ENCODE peak calls at places on chromosomes 5 and 9, in four cellular contexts. One of them, this sample, is unnamed.

GRCh38 chr9:21812945-21813568 is 10.6 kb downstream of the MTAP start:
- DNase-seq in A549: no peak
- DNase-seq in Peyer's patch: peak
- DNase-seq in CD4-positive, CD25-positive, alpha-beta regulatory T cell: peak
- DNase-seq in this sample: peak

GRCh38 chr9:4640027-4640426 is 22.1 kb upstream of the PLPP6 start:
- DNase-seq in Peyer's patch: no peak
- DNase-seq in CD4-positive, CD25-positive, alpha-beta regulatory T cell: peak
- DNase-seq in A549: no peak
- DNase-seq in this sample: no peak

GRCh38 chr5:54883374-54884194 is 101.8 kb downstream of the ESM1 start:
- DNase-seq in CD4-positive, CD25-positive, alpha-beta regulatory T cell: no peak
- DNase-seq in A549: no peak
- DNase-seq in Peyer's patch: no peak
- DNase-seq in this sample: no peak

GRCh38 chr5:158174918-158175663 is 316.1 kb upstream of the CLINT1 start:
- DNase-seq in A549: peak
- DNase-seq in CD4-positive, CD25-positive, alpha-beta regulatory T cell: peak
- DNase-seq in Peyer's patch: peak
- DNase-seq in this sample: no peak

GRCh38 chr9:37311938-37312730 is 110.4 kb upstream of the GRHPR start:
- DNase-seq in A549: no peak
- DNase-seq in Peyer's patch: no peak
- DNase-seq in CD4-positive, CD25-positive, alpha-beta regulatory T cell: no peak
- DNase-seq in this sample: no peak

GRCh38 chr5:65981969-65982368 is 55.6 kb downstream of the ERBIN start:
- DNase-seq in CD4-positive, CD25-positive, alpha-beta regulatory T cell: no peak
- DNase-seq in A549: no peak
- DNase-seq in Peyer's patch: no peak
- DNase-seq in this sample: no peak

GRCh38 chr9:132160802-132161742 is 786 bp upstream of the NTNG2 start:
- DNase-seq in A549: peak
- DNase-seq in CD4-positive, CD25-positive, alpha-beta regulatory T cell: peak
- DNase-seq in Peyer's patch: peak
- DNase-seq in this sample: no peak

GRCh38 chr5:37792976-37793328 is 46.9 kb downstream of the GDNF start:
- DNase-seq in Peyer's patch: no peak
- DNase-seq in CD4-positive, CD25-positive, alpha-beta regulatory T cell: no peak
- DNase-seq in A549: no peak
- DNase-seq in this sample: no peak

GRCh38 chr9:7770102-7770501 is 29.5 kb downstream of the DMAC1 start:
- DNase-seq in CD4-positive, CD25-positive, alpha-beta regulatory T cell: no peak
- DNase-seq in A549: no peak
- DNase-seq in Peyer's patch: no peak
- DNase-seq in this sample: no peak

GRCh38 chr9:104923289-104923688 is 4.7 kb downstream of the ABCA1 start:
- DNase-seq in CD4-positive, CD25-positive, alpha-beta regulatory T cell: no peak
- DNase-seq in A549: no peak
- DNase-seq in Peyer's patch: no peak
- DNase-seq in this sample: no peak

GRCh38 chr5:150503977-150504620 is 3.8 kb upstream of the NDST1 start:
- DNase-seq in CD4-positive, CD25-positive, alpha-beta regulatory T cell: no peak
- DNase-seq in A549: no peak
- DNase-seq in Peyer's patch: no peak
- DNase-seq in this sample: no peak

GRCh38 chr9:4583001-4583400 is 79.1 kb upstream of the PLPP6 start:
- DNase-seq in A549: no peak
- DNase-seq in CD4-positive, CD25-positive, alpha-beta regulatory T cell: no peak
- DNase-seq in Peyer's patch: no peak
- DNase-seq in this sample: no peak

GRCh38 chr5:172412724-172413260 is 41.5 kb downstream of the SH3PXD2B start:
- DNase-seq in A549: no peak
- DNase-seq in CD4-positive, CD25-positive, alpha-beta regulatory T cell: no peak
- DNase-seq in Peyer's patch: peak
- DNase-seq in this sample: peak

GRCh38 chr5:123487298-123487697 is 24.7 kb upstream of the CSNK1G3 start:
- DNase-seq in Peyer's patch: no peak
- DNase-seq in CD4-positive, CD25-positive, alpha-beta regulatory T cell: no peak
- DNase-seq in A549: no peak
- DNase-seq in this sample: no peak

GRCh38 chr5:127088226-127088625 is 14.9 kb upstream of the C5orf63 start:
- DNase-seq in A549: peak
- DNase-seq in Peyer's patch: no peak
- DNase-seq in CD4-positive, CD25-positive, alpha-beta regulatory T cell: no peak
- DNase-seq in this sample: no peak

GRCh38 chr9:70392189-70392588 is 22.3 kb downstream of the KLF9 start:
- DNase-seq in A549: no peak
- DNase-seq in Peyer's patch: no peak
- DNase-seq in CD4-positive, CD25-positive, alpha-beta regulatory T cell: no peak
- DNase-seq in this sample: no peak

GRCh38 chr5:148765061-148765460 is 61.4 kb upstream of the ADRB2 start:
- DNase-seq in A549: no peak
- DNase-seq in CD4-positive, CD25-positive, alpha-beta regulatory T cell: no peak
- DNase-seq in Peyer's patch: no peak
- DNase-seq in this sample: no peak

GRCh38 chr9:33350310-33350709 is 52.1 kb downstream of the AQP7 start:
- DNase-seq in CD4-positive, CD25-positive, alpha-beta regulatory T cell: no peak
- DNase-seq in Peyer's patch: no peak
- DNase-seq in A549: peak
- DNase-seq in this sample: no peak

GRCh38 chr9:107007361-107007760 is 144.4 kb downstream of the ZNF462 start:
- DNase-seq in A549: no peak
- DNase-seq in CD4-positive, CD25-positive, alpha-beta regulatory T cell: no peak
- DNase-seq in Peyer's patch: no peak
- DNase-seq in this sample: no peak

GRCh38 chr5:175655411-175655810 is 2.5 kb upstream of the HRH2 start:
- DNase-seq in A549: no peak
- DNase-seq in CD4-positive, CD25-positive, alpha-beta regulatory T cell: no peak
- DNase-seq in Peyer's patch: no peak
- DNase-seq in this sample: no peak

GRCh38 chr5:104444656-104445055 is 882.1 kb upstream of the NUDT12 start:
- DNase-seq in CD4-positive, CD25-positive, alpha-beta regulatory T cell: no peak
- DNase-seq in Peyer's patch: no peak
- DNase-seq in A549: no peak
- DNase-seq in this sample: no peak
- H3K4me3 ChIP-seq in CD4-positive, CD25-positive, alpha-beta regulatory T cell: no peak
- H3K4me3 ChIP-seq in Peyer's patch: no peak
- H3K4me3 ChIP-seq in A549: no peak
- H3K4me3 ChIP-seq in this sample: no peak

GRCh38 chr5:112684737-112685136 is 52.9 kb upstream of the APC start:
- DNase-seq in Peyer's patch: no peak
- DNase-seq in CD4-positive, CD25-positive, alpha-beta regulatory T cell: no peak
- DNase-seq in A549: no peak
- DNase-seq in this sample: no peak

GRCh38 chr5:112684121-112684520 is 53.6 kb upstream of the APC start:
- DNase-seq in A549: no peak
- DNase-seq in Peyer's patch: no peak
- DNase-seq in CD4-positive, CD25-positive, alpha-beta regulatory T cell: no peak
- DNase-seq in this sample: no peak

GRCh38 chr5:112685386-112685785 is 52.3 kb upstream of the APC start:
- DNase-seq in Peyer's patch: no peak
- DNase-seq in CD4-positive, CD25-positive, alpha-beta regulatory T cell: no peak
- DNase-seq in A549: no peak
- DNase-seq in this sample: no peak

GRCh38 chr5:112682621-112683061 is 55.0 kb upstream of the APC start:
- DNase-seq in CD4-positive, CD25-positive, alpha-beta regulatory T cell: no peak
- DNase-seq in A549: no peak
- DNase-seq in Peyer's patch: no peak
- DNase-seq in this sample: no peak

GRCh38 chr5:112681481-112681908 is 56.2 kb upstream of the APC start:
- DNase-seq in Peyer's patch: no peak
- DNase-seq in A549: no peak
- DNase-seq in CD4-positive, CD25-positive, alpha-beta regulatory T cell: no peak
- DNase-seq in this sample: no peak
- H3K4me3 ChIP-seq in Peyer's patch: no peak
- H3K4me3 ChIP-seq in A549: no peak
- H3K4me3 ChIP-seq in CD4-positive, CD25-positive, alpha-beta regulatory T cell: no peak
- H3K4me3 ChIP-seq in this sample: no peak

GRCh38 chr5:32027717-32028321 is 146.3 kb downstream of the GOLPH3 start:
- DNase-seq in A549: peak
- DNase-seq in CD4-positive, CD25-positive, alpha-beta regulatory T cell: no peak
- DNase-seq in Peyer's patch: no peak
- DNase-seq in this sample: no peak
- H3K4me3 ChIP-seq in A549: no peak
- H3K4me3 ChIP-seq in CD4-positive, CD25-positive, alpha-beta regulatory T cell: no peak
- H3K4me3 ChIP-seq in Peyer's patch: no peak
- H3K4me3 ChIP-seq in this sample: no peak

GRCh38 chr5:109167586-109167985 is 242.2 kb downstream of the PJA2 start:
- DNase-seq in CD4-positive, CD25-positive, alpha-beta regulatory T cell: no peak
- DNase-seq in A549: no peak
- DNase-seq in Peyer's patch: no peak
- DNase-seq in this sample: no peak
- H3K4me3 ChIP-seq in CD4-positive, CD25-positive, alpha-beta regulatory T cell: no peak
- H3K4me3 ChIP-seq in A549: no peak
- H3K4me3 ChIP-seq in Peyer's patch: no peak
- H3K4me3 ChIP-seq in this sample: no peak

DNA sequence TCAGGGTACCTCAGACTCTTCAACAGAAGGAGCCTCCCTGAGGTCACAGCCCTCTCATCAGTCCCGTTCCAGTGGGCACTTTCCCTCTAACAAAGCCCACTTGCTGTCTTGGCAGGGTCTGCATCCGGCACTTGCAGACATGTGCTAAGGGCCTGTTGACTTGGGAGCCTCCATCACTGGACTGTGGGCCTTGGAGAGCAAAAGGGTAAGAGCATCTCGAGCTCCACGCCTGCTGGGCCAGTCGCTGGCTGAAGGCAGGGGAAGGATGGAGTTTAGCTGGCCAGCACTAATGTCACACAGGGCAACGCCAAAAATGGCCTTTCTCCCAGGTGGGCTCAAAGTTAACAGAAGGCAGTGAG is 2.2 kb upstream of the NSD1 start:
- DNase-seq in A549: no peak
- DNase-seq in Peyer's patch: no peak
- DNase-seq in CD4-positive, CD25-positive, alpha-beta regulatory T cell: no peak
- DNase-seq in this sample: peak
- H3K4me3 ChIP-seq in A549: no peak
- H3K4me3 ChIP-seq in Peyer's patch: no peak
- H3K4me3 ChIP-seq in CD4-positive, CD25-positive, alpha-beta regulatory T cell: no peak
- H3K4me3 ChIP-seq in this sample: no peak

This sample was measured in breast epithelium.